ENCODE peak calls at places on chromosome 18, in four cellular contexts. T is substantia nigra; R is GM13977; O is activated effector memory CD4-positive, alpha-beta T cell treated with anti-CD3 and anti-CD28 coated beads, Interleukin-2, amount 50 U/mL, for 16 hours. W is an unnamed sample.
A peak's percentile ranks its signal among the peaks of the same experiment; 100 is the strongest.

GRCh38 chr18:10421859-10422258 is 32.6 kb upstream of the APCDD1 start:
- DNase-seq in R (no peak), T (no peak), O (no peak), W (no peak)

GRCh38 chr18:11316546-11316945 is 167.2 kb upstream of the PIEZO2 start:
- DNase-seq in T (no peak), R (no peak), O (no peak), W (no peak)

GRCh38 chr18:48941672-48942071 is 9.1 kb downstream of the SMAD7 start:
- DNase-seq in O (no peak), R (no peak), T (no peak), W (no peak)

GRCh38 chr18:29083545-29083944 is 906.6 kb upstream of the CDH2 start:
- DNase-seq in T (no peak), O (no peak), R (no peak), W (no peak)

GRCh38 chr18:79616651-79617518 is 62.7 kb upstream of the CTDP1 start:
- DNase-seq in R (no peak), O (peak; percentile 60), T (no peak), W (no peak)

GRCh38 chr18:68847219-68847860 is 49.5 kb downstream of the CCDC102B start:
- DNase-seq in T (no peak), R (no peak), O (no peak), W (no peak)

GRCh38 chr18:62837011-62837410 is 121.7 kb downstream of the PHLPP1 start:
- DNase-seq in O (no peak), R (no peak), T (no peak), W (no peak)

GRCh38 chr18:30177056-30177455 is 865.5 kb downstream of the DSC3 start:
- DNase-seq in T (no peak), R (no peak), O (no peak), W (no peak)

GRCh38 chr18:10514621-10515020 is 11.2 kb upstream of the NAPG start:
- DNase-seq in R (no peak), T (no peak), O (no peak), W (no peak)

GRCh38 chr18:6327895-6328623 is 86.7 kb downstream of the L3MBTL4 start:
- DNase-seq in T (no peak), O (no peak), R (no peak), W (no peak)

GRCh38 chr18:7728297-7728696 is 161.2 kb downstream of the PTPRM start:
- DNase-seq in O (no peak), R (no peak), T (no peak), W (no peak)

GRCh38 chr18:1593091-1593490 is 688.4 kb downstream of the ADCYAP1 start:
- DNase-seq in R (no peak), O (no peak), T (no peak), W (no peak)

GRCh38 chr18:79479761-79480161 is 84.0 kb downstream of the NFATC1 start:
- DNase-seq in R (no peak), O (no peak), T (no peak), W (no peak)

GRCh38 chr18:76528477-76529432 is 33.7 kb upstream of the ZNF516 start:
- DNase-seq in R (no peak), T (no peak), O (no peak), W (no peak)

GRCh38 chr18:25326231-25327042 is 25.5 kb downstream of the ZNF521 start:
- DNase-seq in O (no peak), T (no peak), R (no peak), W (no peak)

GRCh38 chr18:6928359-6928758 is 189.2 kb downstream of the LAMA1 start:
- DNase-seq in T (no peak), O (no peak), R (no peak), W (no peak)

GRCh38 chr18:79353238-79353637 is 42.5 kb upstream of the NFATC1 start:
- DNase-seq in R (no peak), T (peak; percentile 32), O (no peak), W (no peak)

GRCh38 chr18:26655614-26656400 is 107.5 kb upstream of the KCTD1 start:
- DNase-seq in O (no peak), T (peak; percentile 53), R (no peak), W (peak; percentile 42)

GRCh38 chr18:71398530-71398929 is 1109.7 kb downstream of the SOCS6 start:
- DNase-seq in T (peak; percentile 3), R (no peak), O (no peak), W (no peak)

GRCh38 chr18:6279308-6279707 is 135.4 kb downstream of the L3MBTL4 start:
- DNase-seq in O (no peak), R (no peak), T (no peak), W (no peak)

GRCh38 chr18:75477913-75478312 is 50.4 kb upstream of the SMIM21 start:
- DNase-seq in R (no peak), O (no peak), T (no peak), W (no peak)

GRCh38 chr18:28529644-28530043 is 352.7 kb upstream of the CDH2 start:
- DNase-seq in T (no peak), R (no peak), O (no peak), W (no peak)

GRCh38 chr18:62883937-62884735 is 168.8 kb downstream of the PHLPP1 start:
- DNase-seq in R (no peak), T (no peak), O (no peak), W (no peak)

GRCh38 chr18:78901923-78902794 is 77.5 kb upstream of the SALL3 start:
- DNase-seq in R (no peak), O (no peak), T (no peak), W (no peak)

GRCh38 chr18:36536426-36536825 is 238.9 kb downstream of the FHOD3 start:
- DNase-seq in T (no peak), O (no peak), R (no peak), W (no peak)

GRCh38 chr18:51128533-51128932 is 68.9 kb downstream of the MEX3C start:
- DNase-seq in O (no peak), T (no peak), R (no peak), W (no peak)

GRCh38 chr18:57603871-57604270 is 17.4 kb upstream of the FECH start:
- DNase-seq in O (no peak), R (no peak), T (no peak), W (no peak)

GRCh38 chr18:68034293-68034692 is 517.8 kb upstream of the DSEL start:
- DNase-seq in O (no peak), R (no peak), T (no peak), W (no peak)

GRCh38 chr18:61687317-61687716 is 205.5 kb downstream of the RNF152 start:
- DNase-seq in T (no peak), O (no peak), R (no peak), W (no peak)

GRCh38 chr18:68215931-68216330 is 499.0 kb downstream of the TMX3 start:
- DNase-seq in R (no peak), T (no peak), O (no peak), W (no peak)

GRCh38 chr18:50155406-50155805 is 39.5 kb downstream of the MYO5B start:
- DNase-seq in O (no peak), T (no peak), R (no peak), W (no peak)

GRCh38 chr18:12645751-12646203 is 12.1 kb downstream of the SPIRE1 start:
- DNase-seq in T (no peak), O (no peak), R (no peak), W (no peak)

GRCh38 chr18:57906852-57907251 is 103.7 kb upstream of the ATP8B1 start:
- DNase-seq in O (no peak), R (no peak), T (no peak), W (no peak)

GRCh38 chr18:56702946-56703345 is 51.8 kb downstream of the WDR7 start:
- DNase-seq in T (no peak), O (no peak), R (peak; percentile 40), W (no peak)

GRCh38 chr18:72672364-72673151 is 128.4 kb upstream of the CBLN2 start:
- DNase-seq in O (no peak), T (no peak), R (peak; percentile 48), W (no peak)

GRCh38 chr18:26547302-26548143 is 830 bp downstream of the KCTD1 start:
- DNase-seq in O (peak; percentile 81), T (peak; percentile 37), R (peak; percentile 91), W (peak; percentile 46)

GRCh38 chr18:29779096-29779495 is 1263.4 kb downstream of the DSC3 start:
- DNase-seq in T (no peak), O (no peak), R (no peak), W (no peak)

GRCh38 chr18:51867767-51868166 is 472.2 kb upstream of the DCC start:
- DNase-seq in T (no peak), O (no peak), R (peak; percentile 30), W (no peak)

GRCh38 chr18:34660572-34660971 is 49.5 kb upstream of the DTNA start:
- DNase-seq in R (no peak), O (no peak), T (no peak), W (no peak)

GRCh38 chr18:27094621-27095020 is 90.5 kb downstream of the CHST9 start:
- DNase-seq in T (no peak), R (no peak), O (no peak), W (no peak)